ENCODE peak calls at places on chromosomes 4 and X, in seven cellular contexts. D, Z, S, M, A, V and N are unnamed samples.

GRCh38 chr4:23981328-23981727 is 91.5 kb upstream of the PPARGC1A start:
- DNase-seq in Z (no peak), M (no peak), V (no peak), S (no peak), D (peak; percentile 1), A (no peak), N (no peak)

GRCh38 chrX:54786972-54787371 is 11.1 kb downstream of the ITIH6 start:
- DNase-seq in D (peak; percentile 36), Z (no peak), S (no peak), A (no peak), M (no peak), V (peak; percentile 35), N (no peak)

GRCh38 chrX:100658936-100659335 is 14.9 kb downstream of the SRPX2 start:
- DNase-seq in S (peak; percentile 27), A (no peak), D (peak; percentile 39), V (no peak), Z (no peak), M (no peak), N (no peak)

GRCh38 chr4:145308598-145308997 is 128.2 kb upstream of the OTUD4 start:
- DNase-seq in A (no peak), Z (no peak), M (no peak), S (no peak), V (no peak), D (no peak), N (no peak)

GRCh38 chrX:101079223-101079622 is 544 bp downstream of the TMEM35A start:
- DNase-seq in V (no peak), M (peak; percentile 20), A (no peak), Z (no peak), S (no peak), D (no peak), N (no peak)

GRCh38 chr4:41362647-41363383 is 106.1 kb downstream of the UCHL1 start:
- DNase-seq in M (no peak), V (no peak), S (no peak), D (no peak), A (no peak), Z (no peak), N (no peak)

GRCh38 chr4:184422378-184422777 is 52.0 kb downstream of the IRF2 start:
- DNase-seq in S (no peak), A (no peak), Z (no peak), M (no peak), D (no peak), V (no peak), N (no peak)

GRCh38 chrX:48681539-48682183 is 1.9 kb upstream of the WAS start:
- DNase-seq in Z (no peak), S (no peak), A (no peak), D (no peak), V (no peak), M (no peak), N (no peak)

GRCh38 chr4:7799723-7800122 is 139.9 kb downstream of the AFAP1 start:
- DNase-seq in V (no peak), D (no peak), Z (no peak), S (no peak), M (no peak), A (no peak), N (no peak)

GRCh38 chr4:124111922-124112321 is 600.6 kb downstream of the ANKRD50 start:
- DNase-seq in Z (no peak), A (no peak), V (peak; percentile 25), D (peak; percentile 76), M (peak; percentile 64), S (peak; percentile 97), N (no peak)

GRCh38 chrX:43140546-43140945 is 362.6 kb upstream of the PPP1R2C start:
- DNase-seq in D (peak; percentile 51), S (no peak), V (no peak), M (no peak), Z (no peak), A (no peak), N (no peak)

GRCh38 chr4:142402156-142402555 is 443.9 kb downstream of the INPP4B start:
- DNase-seq in A (no peak), V (no peak), D (no peak), Z (no peak), M (peak; percentile 14), S (no peak), N (no peak)

GRCh38 chr4:51845055-51845426 is 2.1 kb downstream of the DCUN1D4 start:
- DNase-seq in A (no peak), M (no peak), S (no peak), D (no peak), V (no peak), Z (no peak), N (no peak)

GRCh38 chrX:118974908-118975671 is 672 bp downstream of the LONRF3 start:
- DNase-seq in A (no peak), D (peak; percentile 23), Z (peak; percentile 90), M (peak; percentile 12), V (peak; percentile 61), S (peak; percentile 13), N (peak; percentile 69)

GRCh38 chr4:177119021-177119461 is 190.6 kb upstream of the NEIL3 start:
- DNase-seq in S (peak; percentile 69), V (no peak), A (no peak), D (no peak), Z (no peak), M (no peak), N (no peak)

GRCh38 chrX:120238947-120239346 is 11.7 kb upstream of the ZBTB33 start:
- DNase-seq in M (no peak), V (no peak), Z (no peak), A (no peak), S (no peak), D (peak; percentile 10), N (no peak)

GRCh38 chr4:24611575-24611974 is 27.2 kb upstream of the DHX15 start:
- DNase-seq in M (no peak), V (no peak), Z (no peak), A (no peak), D (no peak), S (no peak), N (no peak)

GRCh38 chr4:1418494-1419285 is 12.4 kb upstream of the NKX1-1 start:
- DNase-seq in M (no peak), S (no peak), A (peak; percentile 7), V (no peak), Z (no peak), D (no peak), N (peak; percentile 41)

GRCh38 chrX:153102436-153102835 is 30.2 kb downstream of the PNMA6A start:
- DNase-seq in S (no peak), M (no peak), D (peak; percentile 0), V (no peak), A (no peak), Z (no peak), N (no peak)

GRCh38 chrX:135522878-135523693 is 2.6 kb downstream of the INTS6L start:
- DNase-seq in S (no peak), A (no peak), V (no peak), D (no peak), Z (peak; percentile 6), M (no peak), N (no peak)

GRCh38 chr4:7658297-7659204 is 223.8 kb upstream of the PSAPL1 start:
- DNase-seq in A (no peak), V (no peak), Z (no peak), S (no peak), M (no peak), D (no peak), N (no peak)

GRCh38 chr4:87819281-87819919 is 13.4 kb upstream of the MEPE start:
- DNase-seq in A (no peak), S (peak; percentile 71), D (peak; percentile 95), M (peak; percentile 89), V (no peak), Z (no peak), N (no peak)

GRCh38 chr4:183905593-183906485 is 732 bp downstream of the STOX2 start:
- DNase-seq in Z (peak; percentile 89), V (peak; percentile 8), S (peak; percentile 22), A (no peak), D (peak; percentile 50), M (peak; percentile 4), N (no peak)

GRCh38 chrX:155747520-155747919 is 133.6 kb upstream of the VAMP7 start:
- DNase-seq in A (no peak), D (peak; percentile 45), Z (no peak), V (peak; percentile 83), S (peak; percentile 21), M (no peak), N (peak; percentile 22)

GRCh38 chr4:139144911-139145551 is 32.0 kb downstream of the ELF2 start:
- DNase-seq in D (peak; percentile 23), S (peak; percentile 8), M (no peak), V (peak; percentile 7), A (no peak), Z (no peak), N (no peak)

GRCh38 chr4:27366424-27366823 is 505.8 kb downstream of the STIM2 start:
- DNase-seq in D (peak; percentile 34), S (peak; percentile 89), V (no peak), Z (no peak), M (no peak), A (no peak), N (no peak)

GRCh38 chrX:102672876-102673275 is 21.6 kb downstream of the GPRASP1 start:
- DNase-seq in M (peak; percentile 1), V (no peak), A (no peak), Z (no peak), D (no peak), S (peak; percentile 62), N (no peak)

GRCh38 chr4:115973768-115974167 is 860.3 kb upstream of the NDST4 start:
- DNase-seq in A (no peak), Z (no peak), M (no peak), D (no peak), V (no peak), S (no peak), N (no peak)
- H3K4me3 ChIP-seq in A (no peak overlapping the region), Z (no peak overlapping the region), M (no peak overlapping the region), D (no peak overlapping the region), V (no peak overlapping the region), S (no peak overlapping the region), N (no peak overlapping the region)

GRCh38 chrX:66931713-66932112 is 292.8 kb upstream of the EDA2R start:
- DNase-seq in D (no peak), M (no peak), A (no peak), S (no peak), Z (no peak), V (no peak), N (no peak)
- H3K4me3 ChIP-seq in D (no peak overlapping the region), M (no peak overlapping the region), A (no peak overlapping the region), S (no peak overlapping the region), Z (no peak overlapping the region), V (no peak overlapping the region), N (no peak overlapping the region)

DNA sequence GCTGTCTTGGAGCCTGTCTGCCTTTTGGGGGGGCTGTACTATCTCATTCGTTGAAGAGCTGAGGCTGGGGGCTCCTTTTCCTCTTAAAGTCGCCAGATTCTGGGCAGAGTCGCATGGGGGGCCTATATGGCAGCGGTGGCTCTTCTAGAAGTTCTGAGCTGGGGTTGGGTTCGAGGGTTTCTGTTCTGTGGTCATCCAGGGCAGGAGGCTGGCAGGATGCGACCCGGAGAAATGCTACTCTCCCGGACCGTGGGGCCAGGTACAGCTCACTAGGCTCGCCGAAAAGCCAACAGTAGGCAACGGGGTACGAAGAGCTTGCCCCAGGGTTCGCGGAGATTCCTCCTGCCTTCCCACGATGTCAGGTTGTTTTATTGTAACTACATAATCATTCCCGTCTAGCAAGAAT is 1.9 kb upstream of the CITED1 start:
- DNase-seq in V (no peak), D (no peak), Z (no peak), M (no peak), A (no peak), S (no peak), N (no peak)
- H3K4me3 ChIP-seq in V (peak overlapping the region; percentile 58), D (no peak overlapping the region), Z (no peak overlapping the region), M (no peak overlapping the region), A (peak overlapping the region; percentile 47), S (no peak overlapping the region), N (peak overlapping the region; percentile 58)

DNA sequence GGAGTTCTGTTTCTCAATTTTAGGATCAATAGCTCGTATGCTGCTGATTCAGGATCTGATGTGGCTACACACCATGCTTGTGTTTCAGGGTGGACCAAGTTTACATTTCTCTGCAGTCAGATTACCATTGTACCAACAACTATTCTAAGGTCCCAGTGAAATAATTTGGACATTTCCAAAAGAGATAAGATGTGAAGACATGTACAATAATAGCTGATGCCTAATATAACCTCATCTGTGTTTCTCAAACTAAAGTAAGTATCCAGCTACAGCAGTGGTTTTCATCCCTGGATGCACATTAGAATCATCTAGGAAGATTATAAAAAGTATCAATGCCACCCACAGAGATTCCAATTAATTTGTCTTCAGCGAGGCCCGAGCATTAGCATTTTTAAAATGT is 209.7 kb downstream of the ANTXR2 start:
- DNase-seq in A (no peak), D (no peak), Z (no peak), S (no peak), V (no peak), M (no peak), N (no peak)
- H3K4me3 ChIP-seq in A (no peak overlapping the region), D (no peak overlapping the region), Z (no peak overlapping the region), S (no peak overlapping the region), V (no peak overlapping the region), M (no peak overlapping the region), N (no peak overlapping the region)